ENCODE peak calls at places on chromosomes 6 and 20, in seven cellular contexts. One of them, this sample, is unnamed.

GRCh38 chr6:150745896-150746295 is 119.6 kb upstream of the MTHFD1L start:
- DNase-seq in AG09309: no peak
- DNase-seq in A549: no peak
- DNase-seq in heart right ventricle: peak; percentile 32
- DNase-seq in fibroblast of lung: no peak
- DNase-seq in kidney: no peak
- DNase-seq in BJ: no peak
- DNase-seq in this sample: no peak

GRCh38 chr6:3001773-3002293 is 2.1 kb downstream of the NQO2 start:
- DNase-seq in A549: peak; percentile 88
- DNase-seq in BJ: no peak
- DNase-seq in fibroblast of lung: peak; percentile 75
- DNase-seq in AG09309: no peak
- DNase-seq in kidney: no peak
- DNase-seq in heart right ventricle: no peak
- DNase-seq in this sample: no peak

GRCh38 chr6:130020106-130020851 is 1.9 kb downstream of the L3MBTL3 start:
- DNase-seq in kidney: peak; percentile 80
- DNase-seq in A549: peak; percentile 7
- DNase-seq in BJ: no peak
- DNase-seq in AG09309: no peak
- DNase-seq in fibroblast of lung: peak; percentile 8
- DNase-seq in heart right ventricle: peak; percentile 40
- DNase-seq in this sample: no peak

GRCh38 chr6:131103296-131103695 is 32.0 kb upstream of the AKAP7 start:
- DNase-seq in kidney: no peak
- DNase-seq in AG09309: no peak
- DNase-seq in fibroblast of lung: no peak
- DNase-seq in A549: no peak
- DNase-seq in BJ: no peak
- DNase-seq in heart right ventricle: no peak
- DNase-seq in this sample: peak; percentile 74

GRCh38 chr6:35568967-35569606 is 56.4 kb upstream of the TULP1 start:
- DNase-seq in AG09309: no peak
- DNase-seq in heart right ventricle: peak; percentile 40
- DNase-seq in A549: peak; percentile 12
- DNase-seq in fibroblast of lung: peak; percentile 64
- DNase-seq in kidney: peak; percentile 78
- DNase-seq in BJ: no peak
- DNase-seq in this sample: no peak

GRCh38 chr20:3042621-3043020 is 801 bp upstream of the GNRH2 start:
- DNase-seq in heart right ventricle: peak; percentile 51
- DNase-seq in kidney: peak; percentile 85
- DNase-seq in fibroblast of lung: peak; percentile 85
- DNase-seq in A549: no peak
- DNase-seq in AG09309: no peak
- DNase-seq in BJ: no peak
- DNase-seq in this sample: no peak

GRCh38 chr6:127484207-127484858 is 25.1 kb upstream of the KIAA0408 start:
- DNase-seq in fibroblast of lung: peak; percentile 60
- DNase-seq in BJ: peak; percentile 23
- DNase-seq in heart right ventricle: no peak
- DNase-seq in A549: peak; percentile 23
- DNase-seq in kidney: no peak
- DNase-seq in AG09309: no peak
- DNase-seq in this sample: peak; percentile 35

GRCh38 chr20:38091447-38092216 is 58.1 kb downstream of the RPRD1B start:
- DNase-seq in A549: no peak
- DNase-seq in fibroblast of lung: peak; percentile 48
- DNase-seq in AG09309: no peak
- DNase-seq in BJ: no peak
- DNase-seq in heart right ventricle: no peak
- DNase-seq in kidney: no peak
- DNase-seq in this sample: no peak

DNA sequence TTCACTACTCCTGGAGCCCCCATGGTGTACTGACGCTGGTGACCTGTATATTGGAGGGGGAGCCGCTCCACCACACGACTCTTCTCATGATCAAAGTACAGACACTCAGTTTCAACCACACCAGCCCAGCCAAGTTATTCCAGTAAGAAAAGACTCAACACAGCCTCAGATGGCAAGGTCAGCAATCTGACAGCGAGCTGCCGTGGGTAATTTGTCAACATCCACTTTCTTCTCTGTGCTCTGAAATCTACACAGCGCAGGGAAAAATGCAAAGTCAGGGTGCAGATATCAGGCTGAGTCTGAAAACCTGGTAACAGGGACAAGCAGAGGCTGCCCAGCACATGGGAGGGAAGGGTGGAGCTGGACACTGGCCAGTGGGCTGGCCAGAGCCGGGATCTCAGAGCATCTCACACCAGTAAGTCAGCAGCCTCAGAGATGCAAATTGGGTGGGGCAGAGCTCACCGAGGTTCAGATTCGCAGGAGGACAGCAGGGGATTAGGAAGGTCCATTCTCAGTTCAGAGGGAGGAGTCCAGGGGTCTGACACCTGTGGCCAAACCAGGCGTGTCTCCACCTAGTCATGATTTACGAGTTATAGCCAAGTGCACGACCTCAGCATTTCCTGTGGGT is 44.5 kb upstream of the RPS6KA2 start:
- DNase-seq in heart right ventricle: no peak
- DNase-seq in AG09309: no peak
- DNase-seq in fibroblast of lung: peak; percentile 44
- DNase-seq in BJ: no peak
- DNase-seq in kidney: no peak
- DNase-seq in A549: no peak
- DNase-seq in this sample: no peak
- TF ChIP-seq CTCF in heart right ventricle: no peak
- TF ChIP-seq CTCF in AG09309: no peak
- TF ChIP-seq CTCF in fibroblast of lung: no peak
- TF ChIP-seq CTCF in BJ: no peak
- TF ChIP-seq CTCF in kidney: no peak
- TF ChIP-seq CTCF in A549: no peak
- TF ChIP-seq CTCF in this sample: no peak

DNA sequence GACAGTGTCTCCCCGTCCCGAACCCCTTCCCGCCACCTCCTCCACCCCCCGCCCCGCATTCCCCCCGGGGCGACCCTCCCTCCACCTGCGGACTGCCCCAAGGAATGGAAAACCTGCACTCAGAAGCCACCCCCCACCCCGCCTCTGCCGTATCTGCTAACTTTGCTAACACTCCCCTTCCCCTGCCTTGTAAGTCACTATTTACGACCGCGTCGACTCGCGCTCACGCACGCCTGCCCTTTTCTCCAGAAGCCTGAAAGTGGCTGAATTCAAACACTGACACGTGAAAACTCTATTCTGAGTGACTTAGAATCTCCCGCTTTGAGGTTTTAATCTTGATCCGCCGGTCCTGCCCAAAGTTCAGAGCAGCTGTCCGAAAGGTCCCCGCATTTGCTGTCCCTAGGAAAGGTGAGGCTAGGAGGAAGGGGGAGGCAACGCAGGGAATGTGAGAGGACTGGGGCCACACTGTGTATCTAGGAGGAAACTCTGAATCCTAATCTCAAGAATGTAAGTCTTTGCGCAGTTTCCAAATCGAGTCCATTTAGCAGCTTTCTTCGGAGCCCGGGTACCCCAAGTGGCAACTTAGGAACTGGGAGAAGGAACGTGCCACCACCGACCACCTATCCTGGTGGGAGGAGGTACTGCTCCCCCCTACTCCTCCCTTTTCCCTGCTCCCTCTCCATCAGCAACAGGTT is 9.3 kb upstream of the POU3F2 start:
- DNase-seq in A549: no peak
- DNase-seq in fibroblast of lung: no peak
- DNase-seq in AG09309: no peak
- DNase-seq in heart right ventricle: no peak
- DNase-seq in kidney: peak; percentile 56
- DNase-seq in BJ: no peak
- DNase-seq in this sample: no peak
- H3K4me3 ChIP-seq in A549: peak overlapping the region; percentile 15
- H3K4me3 ChIP-seq in fibroblast of lung: no peak overlapping the region
- H3K4me3 ChIP-seq in AG09309: no peak overlapping the region
- H3K4me3 ChIP-seq in heart right ventricle: no peak overlapping the region
- H3K4me3 ChIP-seq in kidney: no peak overlapping the region
- H3K4me3 ChIP-seq in BJ: no peak overlapping the region
- H3K4me3 ChIP-seq in this sample: peak overlapping the region; percentile 47

GRCh38 chr6:157594292-157594691 is 213.3 kb downstream of the ZDHHC14 start:
- DNase-seq in A549: no peak
- DNase-seq in AG09309: no peak
- DNase-seq in heart right ventricle: no peak
- DNase-seq in kidney: no peak
- DNase-seq in BJ: no peak
- DNase-seq in fibroblast of lung: no peak
- DNase-seq in this sample: no peak
- TF ChIP-seq CTCF in A549: no peak
- TF ChIP-seq CTCF in AG09309: no peak
- TF ChIP-seq CTCF in heart right ventricle: no peak
- TF ChIP-seq CTCF in kidney: no peak
- TF ChIP-seq CTCF in BJ: no peak
- TF ChIP-seq CTCF in fibroblast of lung: no peak
- TF ChIP-seq CTCF in this sample: no peak

DNA sequence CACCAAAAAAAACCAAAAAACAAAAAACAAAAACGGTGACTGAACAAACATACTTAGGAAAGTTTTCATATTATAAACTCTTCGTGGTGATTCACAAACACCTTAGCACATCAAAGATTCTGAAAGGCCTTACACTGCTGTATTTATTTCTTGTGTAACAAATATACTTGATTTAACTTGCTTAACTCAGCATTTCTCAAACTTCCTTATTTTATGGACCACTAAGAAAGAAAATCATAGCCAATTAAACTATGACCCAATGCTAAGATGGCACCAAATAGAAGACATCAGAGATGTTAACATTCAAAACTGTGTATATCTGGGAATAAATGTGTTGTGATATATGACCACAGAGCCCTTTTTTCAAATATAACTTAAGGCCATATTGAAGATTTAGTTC is 57.7 kb upstream of the RREB1 start:
- DNase-seq in AG09309: no peak
- DNase-seq in A549: no peak
- DNase-seq in fibroblast of lung: no peak
- DNase-seq in BJ: no peak
- DNase-seq in heart right ventricle: no peak
- DNase-seq in kidney: no peak
- DNase-seq in this sample: no peak
- H3K4me3 ChIP-seq in AG09309: no peak overlapping the region
- H3K4me3 ChIP-seq in A549: no peak overlapping the region
- H3K4me3 ChIP-seq in fibroblast of lung: no peak overlapping the region
- H3K4me3 ChIP-seq in BJ: no peak overlapping the region
- H3K4me3 ChIP-seq in heart right ventricle: no peak overlapping the region
- H3K4me3 ChIP-seq in kidney: no peak overlapping the region
- H3K4me3 ChIP-seq in this sample: no peak overlapping the region

GRCh38 chr6:96897396-96898240 is at the start of gene NDUFAF4:
- DNase-seq in kidney: peak; percentile 98
- DNase-seq in AG09309: peak; percentile 59
- DNase-seq in BJ: peak; percentile 59
- DNase-seq in heart right ventricle: peak; percentile 97
- DNase-seq in fibroblast of lung: peak; percentile 94
- DNase-seq in A549: peak; percentile 93
- DNase-seq in this sample: peak; percentile 91
- TF ChIP-seq CTCF in kidney: peak; percentile 91
- TF ChIP-seq CTCF in AG09309: peak; percentile 92
- TF ChIP-seq CTCF in BJ: peak; percentile 96
- TF ChIP-seq CTCF in heart right ventricle: peak; percentile 96
- TF ChIP-seq CTCF in fibroblast of lung: peak; percentile 83
- TF ChIP-seq CTCF in A549: peak; percentile 68
- TF ChIP-seq CTCF in this sample: peak; percentile 93

DNA sequence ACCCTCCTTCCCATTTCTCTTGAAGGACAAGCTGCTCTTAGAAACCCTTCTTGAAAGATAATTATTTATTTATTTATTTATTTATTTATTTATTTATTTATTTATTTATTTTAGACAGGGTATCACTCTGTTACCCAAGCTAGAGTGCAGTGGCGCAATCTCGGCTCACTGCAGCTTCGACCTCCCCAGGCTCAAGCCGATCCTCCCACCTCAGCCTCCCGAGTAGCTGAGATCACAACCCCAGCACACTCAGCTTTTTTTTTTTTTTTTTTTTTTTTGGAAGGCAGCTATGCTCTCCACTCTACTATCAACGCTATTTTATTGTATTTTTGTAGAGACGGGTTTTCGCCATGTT is 1.2 kb upstream of the HEBP2 start:
- DNase-seq in AG09309: no peak
- DNase-seq in heart right ventricle: no peak
- DNase-seq in BJ: no peak
- DNase-seq in kidney: no peak
- DNase-seq in A549: no peak
- DNase-seq in fibroblast of lung: no peak
- DNase-seq in this sample: no peak
- H3K4me3 ChIP-seq in AG09309: peak overlapping the region; percentile 75
- H3K4me3 ChIP-seq in heart right ventricle: peak overlapping the region; percentile 76
- H3K4me3 ChIP-seq in BJ: no peak overlapping the region
- H3K4me3 ChIP-seq in kidney: no peak overlapping the region
- H3K4me3 ChIP-seq in A549: peak overlapping the region; percentile 70
- H3K4me3 ChIP-seq in fibroblast of lung: no peak overlapping the region
- H3K4me3 ChIP-seq in this sample: peak overlapping the region; percentile 86

GRCh38 chr20:32945710-32946221 is 58.5 kb downstream of the SUN5 start:
- DNase-seq in A549: no peak
- DNase-seq in BJ: no peak
- DNase-seq in heart right ventricle: no peak
- DNase-seq in fibroblast of lung: peak; percentile 34
- DNase-seq in kidney: no peak
- DNase-seq in AG09309: peak; percentile 5
- DNase-seq in this sample: no peak
- TF ChIP-seq CTCF in A549: peak; percentile 37
- TF ChIP-seq CTCF in BJ: peak; percentile 71
- TF ChIP-seq CTCF in heart right ventricle: no peak
- TF ChIP-seq CTCF in fibroblast of lung: peak; percentile 60
- TF ChIP-seq CTCF in kidney: peak; percentile 13
- TF ChIP-seq CTCF in AG09309: peak; percentile 60
- TF ChIP-seq CTCF in this sample: peak; percentile 59

DNA sequence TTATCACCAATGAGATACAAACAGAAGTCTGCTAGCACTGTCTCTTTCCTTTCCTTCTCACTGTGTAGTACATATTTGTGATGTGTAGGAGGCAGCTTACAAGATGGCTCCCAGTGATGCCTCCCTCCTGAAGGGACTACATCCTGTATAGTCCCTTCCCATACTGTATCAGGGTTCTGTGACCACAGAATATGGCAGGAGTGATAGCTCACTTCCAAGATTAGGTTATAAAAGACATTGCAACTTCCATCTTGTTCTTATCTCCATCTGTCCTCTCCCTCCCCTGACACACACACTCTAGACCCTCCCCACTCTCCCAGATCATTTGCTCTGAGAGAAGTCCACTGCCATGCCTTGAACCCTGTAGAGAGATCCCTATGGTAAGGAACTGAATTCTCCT is 38.0 kb downstream of the SESN1 start:
- DNase-seq in A549: no peak
- DNase-seq in heart right ventricle: no peak
- DNase-seq in AG09309: no peak
- DNase-seq in kidney: no peak
- DNase-seq in BJ: no peak
- DNase-seq in fibroblast of lung: no peak
- DNase-seq in this sample: no peak
- H3K4me3 ChIP-seq in A549: no peak overlapping the region
- H3K4me3 ChIP-seq in heart right ventricle: no peak overlapping the region
- H3K4me3 ChIP-seq in AG09309: no peak overlapping the region
- H3K4me3 ChIP-seq in kidney: no peak overlapping the region
- H3K4me3 ChIP-seq in BJ: no peak overlapping the region
- H3K4me3 ChIP-seq in fibroblast of lung: no peak overlapping the region
- H3K4me3 ChIP-seq in this sample: no peak overlapping the region